ENCODE peak calls at places on chromosomes 11 and 22, in four cellular contexts. P is HepG2, N is WTC11, O is K562. Y is an unnamed sample.

GRCh38 chr11:65384301-65384889 is 1.9 kb upstream of the SLC25A45 start:
- DNase-seq in P (no peak), N (no peak), O (no peak), Y (no peak)

GRCh38 chr11:67433536-67434394 is 3.7 kb downstream of the PTPRCAP start:
- DNase-seq in P (no peak), N (no peak), O (no peak), Y (no peak)

GRCh38 chr11:132022718-132023117 is 652.3 kb downstream of the NTM start:
- DNase-seq in P (no peak), N (no peak), O (no peak), Y (no peak)

GRCh38 chr11:79418241-79418640 is 22.6 kb downstream of the TENM4 start:
- DNase-seq in P (no peak), N (no peak), O (no peak), Y (no peak)

GRCh38 chr11:21888814-21889213 is 304.1 kb upstream of the ANO5 start:
- DNase-seq in P (no peak), N (no peak), O (no peak), Y (no peak)

GRCh38 chr11:65903068-65903481 is 2.9 kb upstream of the FOSL1 start:
- DNase-seq in P (peak), N (no peak), O (peak), Y (no peak)

GRCh38 chr22:37058917-37059701 is 7.6 kb downstream of the KCTD17 start:
- DNase-seq in P (no peak), N (no peak), O (no peak), Y (no peak)

GRCh38 chr11:86940122-86940777 is 14.9 kb downstream of the FZD4 start:
- DNase-seq in P (peak), N (no peak), O (peak), Y (no peak)

GRCh38 chr22:20112623-20113511 is 3.0 kb upstream of the RANBP1 start:
- DNase-seq in P (no peak), N (no peak), O (no peak), Y (no peak)

GRCh38 chr11:32231909-32232493 is 141.1 kb downstream of the RCN1 start:
- DNase-seq in P (peak), N (peak), O (no peak), Y (peak)

GRCh38 chr22:27032121-27032761 is 374.9 kb downstream of the MIAT start:
- DNase-seq in P (no peak), N (peak), O (no peak), Y (peak)

GRCh38 chr11:95835768-95836488 is 45.6 kb downstream of the CEP57 start:
- DNase-seq in P (peak), N (peak), O (peak), Y (peak)

GRCh38 chr11:5620606-5621521 is 3.9 kb upstream of the TRIM34 start:
- DNase-seq in P (peak), N (no peak), O (no peak), Y (no peak)

GRCh38 chr22:38284042-38284402 is 11.2 kb upstream of the TMEM184B start:
- DNase-seq in P (peak), N (no peak), O (no peak), Y (no peak)

GRCh38 chr11:88583232-88583631 is 245.7 kb upstream of the CTSC start:
- DNase-seq in P (no peak), N (no peak), O (no peak), Y (no peak)

GRCh38 chr11:61616443-61616842 is 35.6 kb upstream of the SYT7 start:
- DNase-seq in P (no peak), N (no peak), O (no peak), Y (no peak)

GRCh38 chr22:40403141-40403540 is 32.7 kb downstream of the SGSM3 start:
- DNase-seq in P (no peak), N (no peak), O (no peak), Y (no peak)

GRCh38 chr22:40400173-40400572 is 29.8 kb downstream of the SGSM3 start:
- DNase-seq in P (no peak), N (no peak), O (no peak), Y (no peak)

GRCh38 chr22:40403651-40404050 is 33.3 kb downstream of the SGSM3 start:
- DNase-seq in P (no peak), N (no peak), O (no peak), Y (no peak)

GRCh38 chr22:40401532-40401931 is 31.1 kb downstream of the SGSM3 start:
- DNase-seq in P (no peak), N (no peak), O (no peak), Y (no peak)

GRCh38 chr22:40401981-40402406 is 31.6 kb downstream of the SGSM3 start:
- DNase-seq in P (no peak), N (no peak), O (no peak), Y (no peak)
- TF ChIP-seq FOXJ3 in P (no peak), N (no peak), O (no peak), Y (no peak)

DNA sequence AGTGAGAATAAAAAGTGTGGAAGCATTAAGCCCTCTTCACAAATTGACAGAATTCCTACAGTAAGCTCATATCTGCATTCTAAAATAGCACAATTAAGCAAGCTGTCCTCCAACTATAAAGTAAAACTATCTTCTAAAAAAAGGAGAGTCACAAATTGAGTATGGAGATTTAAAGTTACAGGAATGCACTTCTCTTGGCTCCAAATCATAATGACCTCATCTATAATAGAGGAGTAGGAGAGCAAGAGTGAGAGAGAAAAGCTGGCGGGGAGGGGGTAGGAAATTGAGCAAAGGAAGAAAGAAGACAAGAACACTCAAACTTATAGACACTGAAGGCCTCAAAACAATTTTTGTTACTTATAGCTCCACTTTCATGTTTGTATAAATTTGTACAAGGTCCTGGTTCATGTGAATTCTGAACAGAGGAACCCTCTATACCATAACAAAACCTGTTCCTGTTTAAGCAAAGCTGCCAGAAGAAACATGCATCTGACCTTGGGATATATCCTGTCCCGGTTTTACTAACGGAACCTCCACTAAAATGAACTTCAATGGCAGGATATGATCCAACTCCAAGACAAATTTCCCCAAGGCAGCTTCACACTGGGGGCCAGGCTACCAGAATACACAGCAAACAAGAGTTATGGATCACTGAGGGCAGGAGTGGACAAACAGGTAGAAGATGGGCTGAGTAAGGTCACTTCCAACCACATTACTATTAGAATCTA is 37.2 kb downstream of the SLC35F2 start:
- DNase-seq in P (no peak), N (no peak), O (no peak), Y (no peak)
- TF ChIP-seq FOXJ3 in P (no peak), N (no peak), O (no peak), Y (no peak)

DNA sequence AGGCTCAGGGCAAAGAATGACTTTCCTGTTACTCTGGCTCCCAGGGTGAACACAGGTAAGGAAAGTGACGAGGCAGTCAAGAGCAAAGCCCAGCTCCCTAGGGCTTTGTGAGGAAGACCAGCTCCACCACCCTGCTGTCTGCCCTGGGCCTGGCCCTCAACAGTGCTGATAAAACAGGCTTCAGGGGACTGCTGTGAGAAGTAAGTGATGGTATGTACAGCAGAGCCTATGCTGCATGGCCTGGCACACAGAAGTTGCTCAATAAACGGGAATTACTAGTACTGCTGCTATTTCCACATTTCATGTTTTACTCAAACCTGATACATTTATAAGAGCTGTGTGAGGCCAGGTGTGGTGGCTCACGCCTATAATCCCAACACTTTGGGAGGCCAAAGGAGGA is 50.3 kb downstream of the MICAL3 start:
- DNase-seq in P (no peak), N (no peak), O (no peak), Y (no peak)
- TF ChIP-seq FOXJ3 in P (no peak), N (no peak), O (no peak), Y (no peak)

GRCh38 chr22:32518848-32519247 is 44.2 kb downstream of the FBXO7 start:
- DNase-seq in P (no peak), N (no peak), O (peak), Y (no peak)
- TF ChIP-seq FOXJ3 in P (no peak), N (no peak), O (no peak), Y (no peak)

GRCh38 chr11:25981998-25982397 is 349.9 kb upstream of the ANO3 start:
- DNase-seq in P (peak), N (no peak), O (no peak), Y (peak)
- TF ChIP-seq FOXJ3 in P (no peak), N (no peak), O (no peak), Y (no peak)

GRCh38 chr11:706957-707816 is 1.2 kb downstream of the EPS8L2 start:
- DNase-seq in P (peak), N (peak), O (peak), Y (peak)
- TF ChIP-seq FOXJ3 in P (peak), N (no peak), O (no peak), Y (no peak)

DNA sequence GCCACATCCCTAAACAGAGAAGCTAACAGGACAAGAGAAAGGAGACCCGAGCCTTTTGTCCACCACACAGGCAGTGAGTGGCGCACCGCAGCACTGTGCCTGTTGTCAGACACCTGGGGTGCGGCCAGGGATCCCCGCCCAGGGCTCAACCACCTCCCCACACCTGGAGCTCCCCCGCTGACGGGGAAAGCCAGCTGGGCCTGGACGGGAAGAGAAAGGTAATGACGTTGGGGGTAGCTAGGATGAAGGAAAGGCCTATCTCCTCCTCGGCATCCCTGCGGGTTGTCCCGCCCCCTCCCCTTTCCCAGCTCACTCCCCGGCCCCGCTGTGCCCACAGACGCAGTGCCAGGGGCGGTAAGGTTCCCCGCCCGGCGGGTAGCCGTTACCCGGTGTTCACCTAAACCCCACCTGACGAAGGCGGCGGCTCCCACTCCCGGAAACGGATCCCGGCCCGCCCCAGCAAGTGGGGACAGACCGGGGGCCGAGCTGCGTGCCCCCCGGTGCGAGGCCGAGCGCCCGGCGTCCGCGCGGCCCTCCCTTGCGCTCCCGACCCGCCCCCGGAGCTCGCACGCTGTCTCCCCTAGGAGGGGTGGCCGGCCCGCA is 507 bp downstream of the HYOU1 start:
- DNase-seq in P (no peak), N (peak), O (no peak), Y (peak)
- TF ChIP-seq FOXJ3 in P (no peak), N (no peak), O (no peak), Y (no peak)

GRCh38 chr11:12251651-12252560 is 125.5 kb upstream of the PARVA start:
- DNase-seq in P (no peak), N (no peak), O (no peak), Y (no peak)
- TF ChIP-seq FOXJ3 in P (no peak), N (no peak), O (no peak), Y (no peak)

DNA sequence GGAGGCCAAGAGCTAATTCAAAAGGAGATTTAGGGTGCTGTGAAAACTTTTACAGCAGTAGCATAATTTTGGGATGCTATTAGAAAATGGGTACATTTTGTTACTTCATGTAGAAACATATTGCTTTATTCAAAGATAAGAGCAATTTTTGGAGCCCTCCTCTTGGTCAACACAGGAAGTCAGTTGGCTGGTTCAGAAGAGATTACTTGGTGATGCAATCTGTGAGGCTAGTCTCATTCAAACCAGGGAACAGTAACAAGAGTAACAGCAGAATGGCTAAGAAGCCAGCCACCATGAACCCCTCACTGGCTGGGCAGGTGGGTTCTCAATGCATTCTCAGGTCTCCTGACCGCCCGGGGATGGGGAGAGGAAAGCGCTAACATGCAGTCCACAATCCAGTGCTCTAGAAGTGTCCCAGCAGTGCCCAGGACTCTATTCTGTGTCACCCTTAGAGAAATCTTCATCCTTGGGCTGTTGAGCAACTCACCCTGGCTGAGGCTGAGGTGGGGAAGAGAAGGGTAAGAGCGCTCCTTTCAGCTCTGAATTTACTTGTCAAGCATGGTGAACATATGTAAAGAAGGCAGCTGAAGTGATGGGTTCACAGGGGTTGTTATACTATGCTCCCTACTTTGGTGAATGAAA is 262.2 kb upstream of the UBASH3B start:
- DNase-seq in P (no peak), N (no peak), O (no peak), Y (no peak)
- TF ChIP-seq FOXJ3 in P (no peak), N (no peak), O (no peak), Y (no peak)